ENCODE peak calls at places on chromosome 6, in eight cellular contexts. One of them, this sample, is unnamed.

GRCh38 chr6:158503222-158503621 is 56.7 kb upstream of the TMEM181 start:
- DNase-seq in ELF-1: no peak
- DNase-seq in NCI-H1105: no peak
- DNase-seq in GOT3: no peak
- DNase-seq in KBM-7: no peak
- DNase-seq in fibroblast of mammary gland: no peak
- DNase-seq in HS-5: no peak
- DNase-seq in mesenteric fat pad: no peak
- DNase-seq in this sample: no peak

GRCh38 chr6:82227770-82228169 is 19.8 kb downstream of the IBTK start:
- DNase-seq in KBM-7: no peak
- DNase-seq in GOT3: no peak
- DNase-seq in NCI-H1105: no peak
- DNase-seq in ELF-1: no peak
- DNase-seq in mesenteric fat pad: no peak
- DNase-seq in HS-5: no peak
- DNase-seq in fibroblast of mammary gland: no peak
- DNase-seq in this sample: no peak

GRCh38 chr6:150346346-150346745 is 22.5 kb upstream of the IYD start:
- DNase-seq in KBM-7: no peak
- DNase-seq in HS-5: no peak
- DNase-seq in NCI-H1105: peak; percentile 3
- DNase-seq in GOT3: no peak
- DNase-seq in fibroblast of mammary gland: peak; percentile 23
- DNase-seq in mesenteric fat pad: no peak
- DNase-seq in ELF-1: no peak
- DNase-seq in this sample: no peak

GRCh38 chr6:158050955-158051354 is 69.3 kb downstream of the SYNJ2 start:
- DNase-seq in mesenteric fat pad: peak; percentile 64
- DNase-seq in GOT3: no peak
- DNase-seq in fibroblast of mammary gland: peak; percentile 93
- DNase-seq in KBM-7: no peak
- DNase-seq in ELF-1: no peak
- DNase-seq in HS-5: no peak
- DNase-seq in NCI-H1105: no peak
- DNase-seq in this sample: no peak

GRCh38 chr6:158660331-158660730 is 10.5 kb downstream of the SYTL3 start:
- DNase-seq in mesenteric fat pad: no peak
- DNase-seq in KBM-7: peak; percentile 40
- DNase-seq in HS-5: no peak
- DNase-seq in fibroblast of mammary gland: peak; percentile 32
- DNase-seq in GOT3: no peak
- DNase-seq in NCI-H1105: peak; percentile 98
- DNase-seq in ELF-1: no peak
- DNase-seq in this sample: no peak

GRCh38 chr6:33116881-33117711 is 41.3 kb downstream of the HLA-DPB1 start:
- DNase-seq in fibroblast of mammary gland: no peak
- DNase-seq in HS-5: no peak
- DNase-seq in GOT3: no peak
- DNase-seq in NCI-H1105: no peak
- DNase-seq in mesenteric fat pad: no peak
- DNase-seq in ELF-1: peak; percentile 50
- DNase-seq in KBM-7: no peak
- DNase-seq in this sample: no peak

GRCh38 chr6:119390276-119390793 is 40.8 kb upstream of the MAN1A1 start:
- DNase-seq in NCI-H1105: no peak
- DNase-seq in HS-5: no peak
- DNase-seq in ELF-1: peak; percentile 10
- DNase-seq in fibroblast of mammary gland: peak; percentile 22
- DNase-seq in GOT3: no peak
- DNase-seq in KBM-7: no peak
- DNase-seq in mesenteric fat pad: no peak
- DNase-seq in this sample: no peak

GRCh38 chr6:54267798-54268197 is 40.4 kb upstream of the TINAG start:
- DNase-seq in GOT3: no peak
- DNase-seq in HS-5: no peak
- DNase-seq in fibroblast of mammary gland: peak; percentile 58
- DNase-seq in mesenteric fat pad: no peak
- DNase-seq in ELF-1: no peak
- DNase-seq in KBM-7: peak; percentile 19
- DNase-seq in NCI-H1105: peak; percentile 31
- DNase-seq in this sample: peak; percentile 32

GRCh38 chr6:154232013-154232920 is 124.3 kb downstream of the IPCEF1 start:
- DNase-seq in HS-5: peak; percentile 20
- DNase-seq in GOT3: no peak
- DNase-seq in ELF-1: no peak
- DNase-seq in mesenteric fat pad: no peak
- DNase-seq in KBM-7: no peak
- DNase-seq in fibroblast of mammary gland: peak; percentile 12
- DNase-seq in NCI-H1105: no peak
- DNase-seq in this sample: no peak